ENCODE peak calls at places on chromosomes 16 and 17, in four cellular contexts. One of them, this sample, is unnamed. For H3K4me1, the result is how much of the 10 kb centered on the place peaks cover.

GRCh38 chr16:11045846-11046245 is 101.5 kb downstream of the CLEC16A start:
- DNase-seq in heart left ventricle: no peak
- DNase-seq in mammary epithelial cell: no peak
- DNase-seq in endothelial cell of umbilical vein: no peak
- DNase-seq in this sample: no peak

GRCh38 chr16:49855822-49856740 is at the start of gene ZNF423:
- DNase-seq in heart left ventricle: no peak
- DNase-seq in mammary epithelial cell: no peak
- DNase-seq in endothelial cell of umbilical vein: peak
- DNase-seq in this sample: no peak

GRCh38 chr16:17773698-17774101 is 302.9 kb upstream of the XYLT1 start:
- DNase-seq in heart left ventricle: no peak
- DNase-seq in mammary epithelial cell: no peak
- DNase-seq in endothelial cell of umbilical vein: no peak
- DNase-seq in this sample: no peak

GRCh38 chr16:600781-601180 is 10.9 kb downstream of the RAB40C start:
- DNase-seq in heart left ventricle: no peak
- DNase-seq in mammary epithelial cell: no peak
- DNase-seq in endothelial cell of umbilical vein: peak
- DNase-seq in this sample: no peak

GRCh38 chr17:64515419-64515818 is 8.6 kb downstream of the CEP95 start:
- DNase-seq in heart left ventricle: no peak
- DNase-seq in mammary epithelial cell: no peak
- DNase-seq in endothelial cell of umbilical vein: no peak
- DNase-seq in this sample: no peak

GRCh38 chr16:87363771-87364476 is 19.7 kb downstream of the FBXO31 start:
- DNase-seq in heart left ventricle: peak
- DNase-seq in mammary epithelial cell: no peak
- DNase-seq in endothelial cell of umbilical vein: peak
- DNase-seq in this sample: no peak

GRCh38 chr16:86608301-86608747 is 30.0 kb downstream of the FOXL1 start:
- DNase-seq in heart left ventricle: no peak
- DNase-seq in mammary epithelial cell: no peak
- DNase-seq in endothelial cell of umbilical vein: no peak
- DNase-seq in this sample: no peak

GRCh38 chr17:21377821-21378396 is 1.8 kb downstream of the KCNJ12 start:
- DNase-seq in heart left ventricle: no peak
- DNase-seq in mammary epithelial cell: no peak
- DNase-seq in endothelial cell of umbilical vein: no peak
- DNase-seq in this sample: no peak

GRCh38 chr16:57194512-57194911 is 8.4 kb downstream of the RSPRY1 start:
- DNase-seq in heart left ventricle: no peak
- DNase-seq in mammary epithelial cell: peak
- DNase-seq in endothelial cell of umbilical vein: peak
- DNase-seq in this sample: no peak

GRCh38 chr16:25198021-25198420 is 18.7 kb upstream of the AQP8 start:
- DNase-seq in heart left ventricle: no peak
- DNase-seq in mammary epithelial cell: peak
- DNase-seq in endothelial cell of umbilical vein: no peak
- DNase-seq in this sample: no peak

GRCh38 chr16:30356401-30357084 is 1.4 kb upstream of the CD2BP2 start:
- DNase-seq in heart left ventricle: no peak
- DNase-seq in mammary epithelial cell: no peak
- DNase-seq in endothelial cell of umbilical vein: no peak
- DNase-seq in this sample: no peak

GRCh38 chr16:30357085-30357714 is 2.1 kb upstream of the CD2BP2 start:
- DNase-seq in heart left ventricle: no peak
- DNase-seq in mammary epithelial cell: no peak
- DNase-seq in endothelial cell of umbilical vein: no peak
- DNase-seq in this sample: no peak

GRCh38 chr16:30355144-30355953 is at the start of gene CD2BP2:
- DNase-seq in heart left ventricle: peak
- DNase-seq in mammary epithelial cell: peak
- DNase-seq in endothelial cell of umbilical vein: peak
- DNase-seq in this sample: peak

GRCh38 chr16:30354423-30355143 is 525 bp downstream of the CD2BP2 start:
- DNase-seq in heart left ventricle: no peak
- DNase-seq in mammary epithelial cell: peak
- DNase-seq in endothelial cell of umbilical vein: peak
- DNase-seq in this sample: no peak

DNA sequence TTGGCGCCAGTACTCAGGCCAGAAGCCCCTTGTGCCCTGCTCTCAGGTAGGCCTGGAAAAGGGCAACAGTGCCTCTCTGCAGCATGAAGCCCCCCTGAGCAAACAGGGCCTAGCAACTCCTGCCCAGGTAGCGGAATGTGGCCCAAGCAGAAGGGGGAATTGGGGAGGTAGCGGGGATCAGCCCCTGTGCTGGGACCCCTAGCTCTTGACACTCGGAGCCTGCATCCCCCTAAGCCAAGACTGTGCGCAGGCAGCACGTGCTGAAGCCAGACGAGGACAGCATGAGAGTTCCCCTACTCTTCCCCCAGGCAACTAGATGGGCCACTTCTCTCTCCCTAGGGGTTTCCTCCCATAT is 823 bp upstream of the CD2BP2 start:
- DNase-seq in heart left ventricle: no peak
- DNase-seq in mammary epithelial cell: no peak
- DNase-seq in endothelial cell of umbilical vein: no peak
- DNase-seq in this sample: no peak
- H3K4me1 ChIP-seq in heart left ventricle: under half
- H3K4me1 ChIP-seq in mammary epithelial cell: under half
- H3K4me1 ChIP-seq in endothelial cell of umbilical vein: under half
- H3K4me1 ChIP-seq in this sample: under half

GRCh38 chr17:31917065-31917529 is 15.6 kb upstream of the UTP6 start:
- DNase-seq in heart left ventricle: no peak
- DNase-seq in mammary epithelial cell: no peak
- DNase-seq in endothelial cell of umbilical vein: no peak
- DNase-seq in this sample: no peak
- H3K4me3 ChIP-seq in heart left ventricle: peak
- H3K4me3 ChIP-seq in mammary epithelial cell: no peak
- H3K4me3 ChIP-seq in endothelial cell of umbilical vein: no peak
- H3K4me3 ChIP-seq in this sample: no peak

DNA sequence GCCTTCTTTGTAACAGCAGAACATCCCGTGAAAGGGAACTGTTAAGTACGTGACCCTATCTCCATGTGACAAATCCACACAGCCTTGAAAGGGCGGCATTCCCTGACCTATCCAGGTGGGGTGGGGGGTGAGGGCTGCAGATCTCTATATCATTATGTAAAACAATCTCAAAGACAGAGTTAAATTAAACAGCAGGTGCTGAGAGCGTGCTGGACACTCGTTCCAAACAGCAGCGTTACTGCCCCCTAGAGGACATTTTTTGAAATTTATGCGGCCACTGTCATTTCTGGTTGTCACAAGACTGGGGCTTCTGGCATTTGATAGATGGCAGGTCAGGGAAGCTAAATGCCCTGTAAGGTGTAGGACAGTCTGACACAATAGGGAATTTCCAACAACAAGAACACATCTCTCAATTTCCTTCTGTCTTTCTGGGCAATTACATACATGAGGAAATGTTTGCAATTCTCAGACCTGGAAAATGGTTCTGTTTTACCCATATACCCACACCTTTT is 6.7 kb upstream of the SLC25A39 start:
- DNase-seq in heart left ventricle: peak
- DNase-seq in mammary epithelial cell: peak
- DNase-seq in endothelial cell of umbilical vein: peak
- DNase-seq in this sample: peak
- H3K4me1 ChIP-seq in heart left ventricle: under half
- H3K4me1 ChIP-seq in mammary epithelial cell: under half
- H3K4me1 ChIP-seq in endothelial cell of umbilical vein: under half
- H3K4me1 ChIP-seq in this sample: under half

DNA sequence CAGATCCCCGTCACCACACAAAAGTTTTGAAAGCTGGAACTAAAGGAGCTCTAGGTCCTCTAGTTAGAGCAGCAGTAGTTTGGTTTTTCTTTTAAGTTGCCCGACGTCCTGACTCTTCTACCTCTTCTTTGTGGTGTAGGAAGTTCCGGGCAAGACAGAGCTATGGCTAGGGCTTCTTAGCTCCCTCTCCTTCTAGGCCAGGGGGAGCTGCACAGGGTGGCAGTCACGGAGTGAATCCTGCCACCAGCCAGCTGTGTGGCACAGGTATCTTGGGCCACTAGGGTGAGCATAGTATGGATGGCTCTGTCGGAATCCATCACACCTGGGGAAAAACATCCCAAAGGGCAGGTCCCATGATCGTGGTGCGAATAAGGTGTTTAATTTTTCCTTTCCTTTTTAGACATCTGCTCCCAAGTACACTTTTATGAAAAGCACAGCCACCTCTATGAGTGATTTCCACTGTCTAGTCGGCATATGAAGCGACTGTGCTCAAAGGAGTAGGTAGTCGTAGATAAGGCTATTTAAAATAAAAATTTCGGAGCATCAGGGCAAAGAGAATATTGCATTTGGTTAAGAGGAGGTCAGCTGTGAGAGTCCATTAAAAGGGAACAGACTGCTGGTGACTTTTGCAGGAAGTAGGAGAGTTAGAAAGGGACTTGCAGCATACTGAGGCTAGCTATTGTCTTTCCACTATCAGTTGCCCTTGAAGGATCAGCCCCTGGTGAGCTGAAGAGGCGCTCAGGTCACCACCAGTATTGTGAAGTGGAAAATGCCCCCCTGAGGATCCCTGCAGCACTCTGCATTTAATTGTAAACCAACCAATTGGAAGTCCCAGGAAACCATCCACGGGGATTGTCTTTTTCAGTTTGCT is 2.1 kb downstream of the PRKCA start:
- DNase-seq in heart left ventricle: no peak
- DNase-seq in mammary epithelial cell: peak
- DNase-seq in endothelial cell of umbilical vein: peak
- DNase-seq in this sample: no peak
- H3K4me3 ChIP-seq in heart left ventricle: peak
- H3K4me3 ChIP-seq in mammary epithelial cell: peak
- H3K4me3 ChIP-seq in endothelial cell of umbilical vein: no peak
- H3K4me3 ChIP-seq in this sample: no peak